ENCODE peak calls at places on chromosomes 4 and X, in six cellular contexts. One of them, this sample, is unnamed. For H3K4me1, the result is how much of the 10 kb centered on the place peaks cover.

GRCh38 chrX:137852502-137852901 is 286.6 kb downstream of the ZIC3 start:
- DNase-seq in ovary: no peak
- DNase-seq in mesenchymal stem cell: no peak
- DNase-seq in endothelial cell of umbilical vein: no peak
- DNase-seq in right atrium auricular region: no peak
- DNase-seq in neuronal stem cell: no peak
- DNase-seq in this sample: no peak

GRCh38 chrX:115571712-115572111 is 10.7 kb downstream of the PLS3 start:
- DNase-seq in mesenchymal stem cell: no peak
- DNase-seq in right atrium auricular region: no peak
- DNase-seq in neuronal stem cell: no peak
- DNase-seq in ovary: no peak
- DNase-seq in endothelial cell of umbilical vein: peak
- DNase-seq in this sample: no peak

GRCh38 chr4:6342530-6343293 is 73.1 kb downstream of the WFS1 start:
- DNase-seq in neuronal stem cell: no peak
- DNase-seq in right atrium auricular region: peak
- DNase-seq in endothelial cell of umbilical vein: no peak
- DNase-seq in ovary: no peak
- DNase-seq in mesenchymal stem cell: no peak
- DNase-seq in this sample: peak

GRCh38 chrX:102517331-102517730 is 792 bp upstream of the TMSB15A start:
- DNase-seq in endothelial cell of umbilical vein: peak
- DNase-seq in mesenchymal stem cell: peak
- DNase-seq in neuronal stem cell: no peak
- DNase-seq in right atrium auricular region: no peak
- DNase-seq in ovary: no peak
- DNase-seq in this sample: no peak

GRCh38 chr4:153181293-153182080 is 22.8 kb upstream of the TRIM2 start:
- DNase-seq in neuronal stem cell: no peak
- DNase-seq in right atrium auricular region: no peak
- DNase-seq in mesenchymal stem cell: peak
- DNase-seq in endothelial cell of umbilical vein: no peak
- DNase-seq in ovary: no peak
- DNase-seq in this sample: no peak

GRCh38 chr4:54588404-54588803 is 69.4 kb upstream of the KIT start:
- DNase-seq in mesenchymal stem cell: peak
- DNase-seq in endothelial cell of umbilical vein: no peak
- DNase-seq in right atrium auricular region: no peak
- DNase-seq in ovary: no peak
- DNase-seq in neuronal stem cell: no peak
- DNase-seq in this sample: no peak

GRCh38 chrX:111869639-111870034 is 6.3 kb upstream of the TRPC5OS start:
- DNase-seq in endothelial cell of umbilical vein: peak
- DNase-seq in ovary: no peak
- DNase-seq in right atrium auricular region: no peak
- DNase-seq in neuronal stem cell: peak
- DNase-seq in mesenchymal stem cell: peak
- DNase-seq in this sample: no peak

GRCh38 chr4:74317616-74318256 is 9.5 kb downstream of the EPGN start:
- DNase-seq in neuronal stem cell: no peak
- DNase-seq in endothelial cell of umbilical vein: no peak
- DNase-seq in ovary: no peak
- DNase-seq in right atrium auricular region: no peak
- DNase-seq in mesenchymal stem cell: no peak
- DNase-seq in this sample: no peak

GRCh38 chr4:38177792-38178665 is 217.8 kb downstream of the PTTG2 start:
- DNase-seq in ovary: peak
- DNase-seq in right atrium auricular region: peak
- DNase-seq in endothelial cell of umbilical vein: no peak
- DNase-seq in mesenchymal stem cell: no peak
- DNase-seq in neuronal stem cell: no peak
- DNase-seq in this sample: peak

GRCh38 chrX:35244796-35245508 is 302.4 kb downstream of the FAM47B start:
- DNase-seq in endothelial cell of umbilical vein: no peak
- DNase-seq in mesenchymal stem cell: no peak
- DNase-seq in right atrium auricular region: no peak
- DNase-seq in ovary: no peak
- DNase-seq in neuronal stem cell: no peak
- DNase-seq in this sample: no peak

GRCh38 chrX:18886005-18886343 is 97.9 kb downstream of the PHKA2 start:
- DNase-seq in right atrium auricular region: no peak
- DNase-seq in ovary: no peak
- DNase-seq in neuronal stem cell: no peak
- DNase-seq in endothelial cell of umbilical vein: no peak
- DNase-seq in mesenchymal stem cell: no peak
- DNase-seq in this sample: no peak

GRCh38 chrX:20029728-20030127 is 38.9 kb upstream of the BCLAF3 start:
- DNase-seq in ovary: no peak
- DNase-seq in neuronal stem cell: no peak
- DNase-seq in right atrium auricular region: no peak
- DNase-seq in mesenchymal stem cell: no peak
- DNase-seq in endothelial cell of umbilical vein: no peak
- DNase-seq in this sample: no peak

GRCh38 chrX:150616863-150617198 is 48.4 kb downstream of the MTM1 start:
- DNase-seq in mesenchymal stem cell: no peak
- DNase-seq in ovary: no peak
- DNase-seq in right atrium auricular region: no peak
- DNase-seq in endothelial cell of umbilical vein: no peak
- DNase-seq in neuronal stem cell: no peak
- DNase-seq in this sample: no peak

GRCh38 chr4:41795796-41796195 is 47.3 kb upstream of the PHOX2B start:
- DNase-seq in mesenchymal stem cell: no peak
- DNase-seq in ovary: no peak
- DNase-seq in right atrium auricular region: no peak
- DNase-seq in neuronal stem cell: no peak
- DNase-seq in endothelial cell of umbilical vein: no peak
- DNase-seq in this sample: no peak

GRCh38 chr4:82718067-82718935 is 80.3 kb downstream of the SCD5 start:
- DNase-seq in right atrium auricular region: peak
- DNase-seq in mesenchymal stem cell: no peak
- DNase-seq in neuronal stem cell: no peak
- DNase-seq in endothelial cell of umbilical vein: no peak
- DNase-seq in ovary: peak
- DNase-seq in this sample: peak

GRCh38 chr4:41369680-41370079 is 113.0 kb downstream of the UCHL1 start:
- DNase-seq in neuronal stem cell: no peak
- DNase-seq in endothelial cell of umbilical vein: peak
- DNase-seq in ovary: no peak
- DNase-seq in mesenchymal stem cell: peak
- DNase-seq in right atrium auricular region: no peak
- DNase-seq in this sample: peak

GRCh38 chr4:74133786-74134499 is 24.0 kb upstream of the MTHFD2L start:
- DNase-seq in endothelial cell of umbilical vein: peak
- DNase-seq in neuronal stem cell: peak
- DNase-seq in mesenchymal stem cell: peak
- DNase-seq in right atrium auricular region: peak
- DNase-seq in ovary: peak
- DNase-seq in this sample: peak

GRCh38 chr4:55121246-55121645 is 4.1 kb downstream of the KDR start:
- DNase-seq in ovary: no peak
- DNase-seq in mesenchymal stem cell: no peak
- DNase-seq in endothelial cell of umbilical vein: peak
- DNase-seq in right atrium auricular region: no peak
- DNase-seq in neuronal stem cell: no peak
- DNase-seq in this sample: no peak

GRCh38 chr4:122978789-122979188 is 56.4 kb upstream of the NUDT6 start:
- DNase-seq in neuronal stem cell: no peak
- DNase-seq in right atrium auricular region: no peak
- DNase-seq in endothelial cell of umbilical vein: no peak
- DNase-seq in mesenchymal stem cell: no peak
- DNase-seq in ovary: no peak
- DNase-seq in this sample: no peak

GRCh38 chrX:72714471-72714916 is 388 bp upstream of the PHKA1 start:
- DNase-seq in ovary: peak
- DNase-seq in mesenchymal stem cell: peak
- DNase-seq in neuronal stem cell: peak
- DNase-seq in endothelial cell of umbilical vein: peak
- DNase-seq in right atrium auricular region: peak
- DNase-seq in this sample: peak

GRCh38 chrX:20965270-20966044 is 408.8 kb upstream of the CNKSR2 start:
- DNase-seq in right atrium auricular region: no peak
- DNase-seq in neuronal stem cell: no peak
- DNase-seq in mesenchymal stem cell: no peak
- DNase-seq in endothelial cell of umbilical vein: no peak
- DNase-seq in ovary: no peak
- DNase-seq in this sample: no peak

GRCh38 chr4:47933798-47934197 is 19.4 kb upstream of the NFXL1 start:
- DNase-seq in neuronal stem cell: no peak
- DNase-seq in mesenchymal stem cell: peak
- DNase-seq in endothelial cell of umbilical vein: peak
- DNase-seq in ovary: no peak
- DNase-seq in right atrium auricular region: no peak
- DNase-seq in this sample: no peak

GRCh38 chrX:11754958-11755645 is 2.9 kb upstream of the MSL3 start:
- DNase-seq in ovary: no peak
- DNase-seq in mesenchymal stem cell: no peak
- DNase-seq in endothelial cell of umbilical vein: no peak
- DNase-seq in neuronal stem cell: no peak
- DNase-seq in right atrium auricular region: no peak
- DNase-seq in this sample: no peak

GRCh38 chr4:38601244-38601915 is 62.6 kb upstream of the KLF3 start:
- DNase-seq in endothelial cell of umbilical vein: peak
- DNase-seq in ovary: no peak
- DNase-seq in right atrium auricular region: peak
- DNase-seq in mesenchymal stem cell: peak
- DNase-seq in neuronal stem cell: no peak
- DNase-seq in this sample: no peak

GRCh38 chr4:103370336-103370735 is 172.2 kb upstream of the CENPE start:
- DNase-seq in mesenchymal stem cell: no peak
- DNase-seq in right atrium auricular region: no peak
- DNase-seq in ovary: no peak
- DNase-seq in neuronal stem cell: no peak
- DNase-seq in endothelial cell of umbilical vein: no peak
- DNase-seq in this sample: no peak
- H3K4me1 ChIP-seq in mesenchymal stem cell: under half
- H3K4me1 ChIP-seq in right atrium auricular region: under half
- H3K4me1 ChIP-seq in ovary: under half
- H3K4me1 ChIP-seq in neuronal stem cell: under half
- H3K4me1 ChIP-seq in endothelial cell of umbilical vein: under half
- H3K4me1 ChIP-seq in this sample: under half

DNA sequence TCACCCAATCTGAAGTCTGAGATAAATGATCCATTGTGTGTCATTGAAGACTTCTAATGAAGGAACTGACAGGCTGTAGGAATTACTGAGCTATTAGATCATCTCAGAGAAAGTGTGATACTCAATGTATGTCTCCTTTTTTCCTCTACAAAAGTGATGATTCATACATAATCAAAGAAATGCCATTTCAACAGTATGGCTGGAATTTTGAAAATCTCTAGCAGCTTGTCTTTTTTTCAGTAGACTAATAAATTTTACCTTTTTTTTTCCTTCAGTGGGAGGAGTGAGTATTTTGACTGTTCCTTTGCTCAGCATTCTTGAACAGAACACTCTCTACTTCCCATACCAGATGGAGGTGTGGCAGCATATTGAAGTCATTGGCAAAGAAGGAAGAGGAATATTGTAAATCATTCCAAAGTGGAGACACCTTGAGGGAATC is 222.8 kb upstream of the PCDH18 start:
- DNase-seq in neuronal stem cell: no peak
- DNase-seq in right atrium auricular region: no peak
- DNase-seq in endothelial cell of umbilical vein: no peak
- DNase-seq in mesenchymal stem cell: peak
- DNase-seq in ovary: no peak
- DNase-seq in this sample: no peak
- H3K27ac ChIP-seq in neuronal stem cell: no peak
- H3K27ac ChIP-seq in right atrium auricular region: no peak
- H3K27ac ChIP-seq in endothelial cell of umbilical vein: no peak
- H3K27ac ChIP-seq in mesenchymal stem cell: peak
- H3K27ac ChIP-seq in ovary: no peak
- H3K27ac ChIP-seq in this sample: no peak

GRCh38 chrX:154800508-154801207 is 4.6 kb downstream of the MPP1 start:
- DNase-seq in mesenchymal stem cell: no peak
- DNase-seq in ovary: no peak
- DNase-seq in right atrium auricular region: no peak
- DNase-seq in neuronal stem cell: no peak
- DNase-seq in endothelial cell of umbilical vein: peak
- DNase-seq in this sample: no peak
- H3K4me1 ChIP-seq in mesenchymal stem cell: under half
- H3K4me1 ChIP-seq in ovary: under half
- H3K4me1 ChIP-seq in right atrium auricular region: under half
- H3K4me1 ChIP-seq in neuronal stem cell: under half
- H3K4me1 ChIP-seq in endothelial cell of umbilical vein: under half
- H3K4me1 ChIP-seq in this sample: under half

DNA sequence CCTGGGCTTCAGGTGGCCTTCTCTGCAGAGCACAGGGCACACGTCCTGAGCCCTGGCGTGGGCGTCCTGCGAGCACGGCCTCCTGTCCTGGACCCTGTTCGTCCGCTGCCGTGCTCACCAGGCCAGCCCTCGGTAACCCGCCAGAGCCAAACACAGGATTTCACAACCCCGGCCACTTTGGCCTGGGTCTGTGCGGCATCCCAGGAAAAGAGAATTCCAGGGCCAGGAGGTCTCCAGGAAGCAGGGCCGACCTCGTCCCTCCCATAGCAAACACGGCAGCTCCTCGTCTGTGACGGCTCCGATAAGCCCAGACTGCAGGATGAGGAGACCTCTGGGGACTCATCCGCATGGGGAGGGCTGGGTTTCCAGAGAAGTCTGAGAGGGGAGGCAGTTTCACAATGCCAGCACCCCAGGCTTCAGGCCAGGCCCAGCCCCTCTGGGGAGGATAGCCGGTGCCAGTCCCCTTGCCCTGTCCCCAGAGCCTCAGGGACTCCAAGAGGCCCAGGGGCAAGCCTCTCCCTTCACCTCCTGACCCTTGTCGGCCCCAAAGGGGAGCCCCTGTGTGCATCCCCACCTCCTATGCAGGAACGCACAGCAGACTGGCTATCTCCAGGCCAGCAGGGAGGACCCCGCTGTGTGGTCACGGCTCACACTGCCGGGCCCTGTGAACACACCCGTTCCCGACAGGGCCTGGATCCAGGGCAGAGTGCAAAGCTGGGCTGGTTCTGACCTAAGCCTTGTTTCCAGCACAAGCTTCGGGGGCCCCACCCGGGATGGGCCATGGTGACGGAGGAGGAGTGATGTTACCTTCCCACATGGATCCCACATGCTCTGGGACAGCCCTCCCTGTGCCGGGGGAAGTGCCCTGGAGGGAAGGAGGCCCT is 22.3 kb upstream of the HTRA3 start:
- DNase-seq in right atrium auricular region: peak
- DNase-seq in neuronal stem cell: no peak
- DNase-seq in mesenchymal stem cell: peak
- DNase-seq in ovary: no peak
- DNase-seq in endothelial cell of umbilical vein: no peak
- DNase-seq in this sample: peak
- H3K27ac ChIP-seq in right atrium auricular region: peak
- H3K27ac ChIP-seq in neuronal stem cell: no peak
- H3K27ac ChIP-seq in mesenchymal stem cell: no peak
- H3K27ac ChIP-seq in ovary: no peak
- H3K27ac ChIP-seq in endothelial cell of umbilical vein: no peak
- H3K27ac ChIP-seq in this sample: peak